ENCODE peak calls at places on chromosome 14, in nine cellular contexts. I is ACHN; C is effector memory CD4-positive, alpha-beta T cell; Y is left cardiac atrium; J is stimulated activated CD8-positive, alpha-beta memory T cell treated with anti-CD3 and anti-CD28 coated beads, Interleukin-2, amount 100 ng/mL, for 1 hour; X is NCI-H69; F is NCI-H446; B is ELF-1; K is cerebellar cortex. P is an unnamed sample.

GRCh38 chr14:68770051-68770450 is 22.8 kb downstream of the ZFP36L1 start:
- DNase-seq in K (no peak), B (no peak), I (no peak), Y (no peak), X (no peak), C (no peak), J (no peak), F (no peak), P (no peak)

GRCh38 chr14:100467939-100468338 is 119.3 kb downstream of the BEGAIN start:
- DNase-seq in F (no peak), J (no peak), B (no peak), I (no peak), K (no peak), Y (no peak), X (no peak), C (no peak), P (no peak)

GRCh38 chr14:102474934-102475333 is 34.6 kb downstream of the ANKRD9 start:
- DNase-seq in Y (peak), K (peak), I (no peak), X (no peak), C (no peak), F (peak), B (no peak), J (no peak), P (no peak)

GRCh38 chr14:60651936-60652673 is 2.8 kb upstream of the SIX1 start:
- DNase-seq in J (no peak), Y (no peak), K (no peak), I (no peak), X (peak), F (no peak), B (peak), C (no peak), P (peak)

GRCh38 chr14:89108608-89109007 is 284.2 kb downstream of the TTC8 start:
- DNase-seq in X (peak), J (no peak), B (no peak), C (no peak), K (no peak), Y (no peak), I (no peak), F (peak), P (no peak)

GRCh38 chr14:37232907-37233481 is 35.3 kb downstream of the MIPOL1 start:
- DNase-seq in J (no peak), F (peak), I (peak), B (no peak), X (peak), Y (no peak), C (no peak), K (peak), P (peak)

GRCh38 chr14:47674546-47675238 is 713 bp downstream of the MDGA2 start:
- DNase-seq in J (no peak), F (no peak), C (no peak), X (peak), B (peak), I (peak), Y (no peak), K (no peak), P (no peak)

GRCh38 chr14:70788893-70789292 is 20.4 kb downstream of the MAP3K9 start:
- DNase-seq in C (no peak), Y (no peak), J (no peak), I (no peak), K (peak), X (no peak), F (no peak), B (no peak), P (no peak)

GRCh38 chr14:99576304-99576703 is 27.7 kb downstream of the CCDC85C start:
- DNase-seq in I (no peak), C (no peak), F (no peak), Y (no peak), X (no peak), B (no peak), K (no peak), J (no peak), P (no peak)

GRCh38 chr14:56150645-56151345 is 32.6 kb downstream of the PELI2 start:
- DNase-seq in C (no peak), B (no peak), Y (no peak), K (peak), J (no peak), I (no peak), F (no peak), X (no peak), P (no peak)

GRCh38 chr14:68824517-68825347 is 31.9 kb upstream of the ZFP36L1 start:
- DNase-seq in C (no peak), I (peak), J (no peak), X (peak), K (peak), B (peak), F (peak), Y (peak), P (peak)

GRCh38 chr14:58884442-58884841 is 246.7 kb downstream of the DACT1 start:
- DNase-seq in J (no peak), K (no peak), B (no peak), F (no peak), Y (no peak), C (no peak), X (peak), I (peak), P (no peak)

GRCh38 chr14:37903561-37904191 is 304.0 kb upstream of the SSTR1 start:
- DNase-seq in K (peak), I (peak), J (no peak), C (no peak), B (no peak), F (peak), Y (no peak), X (peak), P (peak)

GRCh38 chr14:106268013-106268727 is 741.8 kb downstream of the TMEM121 start:
- DNase-seq in X (peak), C (peak), Y (no peak), B (peak), I (no peak), F (peak), K (no peak), J (peak), P (no peak)

GRCh38 chr14:95011449-95012020 is 145.8 kb downstream of the DICER1 start:
- DNase-seq in X (peak), I (no peak), F (no peak), Y (no peak), K (no peak), B (peak), J (no peak), C (no peak), P (no peak)

GRCh38 chr14:45947785-45948184 is 694.8 kb upstream of the MIS18BP1 start:
- DNase-seq in X (peak), J (no peak), C (no peak), B (no peak), K (no peak), Y (no peak), F (no peak), I (no peak), P (no peak)

GRCh38 chr14:83867871-83868270 is 1662.1 kb upstream of the FLRT2 start:
- DNase-seq in C (no peak), K (no peak), B (no peak), J (no peak), F (no peak), Y (peak), X (peak), I (no peak), P (no peak)

GRCh38 chr14:35365130-35366047 is 39.2 kb downstream of the NFKBIA start:
- DNase-seq in K (no peak), C (no peak), Y (peak), X (no peak), J (peak), I (peak), B (peak), F (no peak), P (peak)

GRCh38 chr14:100629098-100629497 is 41.9 kb upstream of the BEGAIN start:
- DNase-seq in I (no peak), B (no peak), X (peak), K (no peak), F (peak), Y (no peak), C (no peak), J (no peak), P (no peak)

GRCh38 chr14:69010632-69011031 is 31.5 kb upstream of the ACTN1 start:
- DNase-seq in J (no peak), B (no peak), K (no peak), F (no peak), X (peak), C (no peak), Y (no peak), I (no peak), P (no peak)

GRCh38 chr14:23694085-23694975 is 58.2 kb downstream of the DHRS2 start:
- DNase-seq in I (no peak), F (no peak), X (peak), K (no peak), B (peak), C (no peak), Y (no peak), J (no peak), P (no peak)

GRCh38 chr14:71372411-71372838 is 465.2 kb downstream of the PCNX1 start:
- DNase-seq in K (no peak), I (peak), Y (no peak), F (no peak), X (peak), B (no peak), C (no peak), J (no peak), P (no peak)

GRCh38 chr14:69052181-69052601 is 73.1 kb upstream of the ACTN1 start:
- DNase-seq in B (no peak), K (no peak), I (no peak), X (no peak), J (no peak), Y (peak), F (no peak), C (no peak), P (no peak)

GRCh38 chr14:75428230-75429104 is 645 bp downstream of the JDP2 start:
- DNase-seq in F (no peak), C (no peak), I (peak), B (no peak), Y (peak), J (no peak), K (peak), X (peak), P (peak)

GRCh38 chr14:77520626-77521025 is 22.0 kb upstream of the ISM2 start:
- DNase-seq in Y (no peak), J (no peak), K (no peak), B (no peak), C (no peak), X (peak), I (no peak), F (no peak), P (no peak)